ENCODE peak calls at places on chromosomes 13 and 19, in four cellular contexts. One of them, this sample, is unnamed.

GRCh38 chr19:776549-776948 is 20.7 kb upstream of the PTBP1 start:
- DNase-seq in stomach: no peak
- DNase-seq in breast epithelium: no peak
- DNase-seq in transverse colon: no peak
- DNase-seq in this sample: no peak

GRCh38 chr19:17579523-17580244 is 24.2 kb downstream of the COLGALT1 start:
- DNase-seq in stomach: no peak
- DNase-seq in breast epithelium: no peak
- DNase-seq in transverse colon: peak; percentile 78
- DNase-seq in this sample: no peak

GRCh38 chr13:41565221-41565620 is 107.9 kb downstream of the RGCC start:
- DNase-seq in stomach: no peak
- DNase-seq in transverse colon: no peak
- DNase-seq in breast epithelium: no peak
- DNase-seq in this sample: no peak

GRCh38 chr13:26664942-26665341 is 95.6 kb downstream of the GPR12 start:
- DNase-seq in stomach: no peak
- DNase-seq in breast epithelium: no peak
- DNase-seq in transverse colon: no peak
- DNase-seq in this sample: no peak

GRCh38 chr13:102276479-102276878 is 125.4 kb downstream of the FGF14 start:
- DNase-seq in transverse colon: no peak
- DNase-seq in breast epithelium: no peak
- DNase-seq in stomach: no peak
- DNase-seq in this sample: no peak

GRCh38 chr13:61414686-61415664 is 674 bp downstream of the PCDH20 start:
- DNase-seq in stomach: peak; percentile 65
- DNase-seq in transverse colon: peak; percentile 71
- DNase-seq in breast epithelium: peak; percentile 67
- DNase-seq in this sample: no peak

GRCh38 chr13:50527612-50528509 is 315.6 kb downstream of the DLEU7 start:
- DNase-seq in stomach: no peak
- DNase-seq in breast epithelium: no peak
- DNase-seq in transverse colon: no peak
- DNase-seq in this sample: no peak

GRCh38 chr19:18291019-18291524 is 9.7 kb upstream of the JUND start:
- DNase-seq in transverse colon: no peak
- DNase-seq in stomach: no peak
- DNase-seq in breast epithelium: no peak
- DNase-seq in this sample: no peak

GRCh38 chr13:79799466-79799865 is 318.5 kb downstream of the NDFIP2 start:
- DNase-seq in breast epithelium: no peak
- DNase-seq in stomach: no peak
- DNase-seq in transverse colon: no peak
- DNase-seq in this sample: no peak

GRCh38 chr19:508204-509150 is 1.2 kb downstream of the TPGS1 start:
- DNase-seq in transverse colon: no peak
- DNase-seq in breast epithelium: no peak
- DNase-seq in stomach: no peak
- DNase-seq in this sample: no peak

GRCh38 chr13:26971990-26972888 is 199.4 kb downstream of the USP12 start:
- DNase-seq in breast epithelium: no peak
- DNase-seq in transverse colon: peak; percentile 80
- DNase-seq in stomach: peak; percentile 69
- DNase-seq in this sample: no peak

GRCh38 chr13:79455331-79455730 is 25.6 kb upstream of the NDFIP2 start:
- DNase-seq in transverse colon: no peak
- DNase-seq in breast epithelium: no peak
- DNase-seq in stomach: no peak
- DNase-seq in this sample: no peak

GRCh38 chr19:29741226-29741625 is 26.2 kb upstream of the C19orf12 start:
- DNase-seq in transverse colon: no peak
- DNase-seq in breast epithelium: no peak
- DNase-seq in stomach: no peak
- DNase-seq in this sample: no peak
- TF ChIP-seq POLR2AphosphoS5 in transverse colon: no peak
- TF ChIP-seq POLR2AphosphoS5 in breast epithelium: no peak
- TF ChIP-seq POLR2AphosphoS5 in stomach: no peak
- TF ChIP-seq POLR2AphosphoS5 in this sample: no peak

DNA sequence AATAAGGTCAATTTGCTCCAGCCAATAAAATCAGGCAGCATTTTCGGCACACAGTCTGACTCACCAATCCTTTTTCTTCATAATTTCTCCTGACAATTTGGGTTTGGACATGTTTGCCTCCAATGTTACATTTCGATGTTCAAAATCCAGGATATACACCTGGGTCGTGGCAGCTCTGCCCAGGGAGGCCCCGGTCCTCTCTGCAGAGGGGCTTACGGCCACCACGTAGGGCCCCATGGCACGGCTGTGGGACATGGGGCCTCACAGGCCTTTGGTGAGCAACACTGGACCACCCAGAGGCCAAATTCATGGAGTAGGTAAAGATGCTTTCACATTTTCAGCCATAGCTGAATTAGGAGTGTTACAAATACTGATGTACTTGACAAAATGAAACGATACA is 25.4 kb downstream of the IRS2 start:
- DNase-seq in stomach: no peak
- DNase-seq in transverse colon: no peak
- DNase-seq in breast epithelium: no peak
- DNase-seq in this sample: no peak
- H3K4me1 ChIP-seq in stomach: peaks cover 33% of the 10 kb centered on the region
- H3K4me1 ChIP-seq in transverse colon: no peaks in the 10 kb centered on the region
- H3K4me1 ChIP-seq in breast epithelium: no peaks in the 10 kb centered on the region
- H3K4me1 ChIP-seq in this sample: peaks cover 75% of the 10 kb centered on the region

GRCh38 chr19:50978772-50979390 is 4.8 kb downstream of the KLK7 start:
- DNase-seq in breast epithelium: no peak
- DNase-seq in transverse colon: no peak
- DNase-seq in stomach: no peak
- DNase-seq in this sample: no peak

GRCh38 chr19:50977626-50978025 is 6.1 kb downstream of the KLK7 start:
- DNase-seq in transverse colon: no peak
- DNase-seq in breast epithelium: no peak
- DNase-seq in stomach: no peak
- DNase-seq in this sample: no peak

GRCh38 chr19:50972795-50973376 is 3.5 kb upstream of the KLK6 start:
- DNase-seq in transverse colon: no peak
- DNase-seq in breast epithelium: no peak
- DNase-seq in stomach: no peak
- DNase-seq in this sample: no peak

GRCh38 chr19:50974702-50975555 is 5.5 kb upstream of the KLK6 start:
- DNase-seq in breast epithelium: no peak
- DNase-seq in stomach: no peak
- DNase-seq in transverse colon: no peak
- DNase-seq in this sample: no peak

DNA sequence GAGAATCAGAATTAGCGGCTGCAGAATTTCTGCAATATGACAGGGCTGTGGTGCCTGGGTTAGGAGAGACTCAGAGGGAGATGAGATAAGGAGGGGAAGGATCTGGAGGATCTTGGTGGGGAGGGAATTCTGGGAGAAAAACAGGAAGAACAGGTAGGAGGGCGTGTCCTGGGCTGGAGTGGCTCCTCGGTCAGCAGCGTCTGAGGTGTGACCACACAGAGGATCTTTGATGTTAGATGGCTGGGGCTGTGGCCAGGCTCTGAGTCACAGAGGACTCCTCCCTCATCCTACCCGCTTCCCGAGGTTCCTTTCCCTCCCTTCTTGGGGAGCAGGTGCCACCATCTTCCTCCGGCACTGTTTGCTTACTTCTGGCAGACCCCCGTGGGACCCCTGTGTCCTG is 6.4 kb upstream of the KLK6 start:
- DNase-seq in transverse colon: no peak
- DNase-seq in breast epithelium: no peak
- DNase-seq in stomach: no peak
- DNase-seq in this sample: no peak
- TF ChIP-seq POLR2AphosphoS5 in transverse colon: no peak
- TF ChIP-seq POLR2AphosphoS5 in breast epithelium: no peak
- TF ChIP-seq POLR2AphosphoS5 in stomach: no peak
- TF ChIP-seq POLR2AphosphoS5 in this sample: no peak

GRCh38 chr13:97226013-97226412 is 3.9 kb downstream of the MBNL2 start:
- DNase-seq in breast epithelium: no peak
- DNase-seq in stomach: no peak
- DNase-seq in transverse colon: no peak
- DNase-seq in this sample: no peak
- H3K4me1 ChIP-seq in breast epithelium: peaks cover 22% of the 10 kb centered on the region
- H3K4me1 ChIP-seq in stomach: peaks cover 73% of the 10 kb centered on the region
- H3K4me1 ChIP-seq in transverse colon: peaks cover 66% of the 10 kb centered on the region
- H3K4me1 ChIP-seq in this sample: peaks cover 71% of the 10 kb centered on the region

GRCh38 chr19:38905186-38905539 is 5.4 kb downstream of the NFKBIB start:
- DNase-seq in transverse colon: no peak
- DNase-seq in breast epithelium: no peak
- DNase-seq in stomach: no peak
- DNase-seq in this sample: no peak
- TF ChIP-seq POLR2AphosphoS5 in transverse colon: no peak
- TF ChIP-seq POLR2AphosphoS5 in breast epithelium: no peak
- TF ChIP-seq POLR2AphosphoS5 in stomach: no peak
- TF ChIP-seq POLR2AphosphoS5 in this sample: no peak

GRCh38 chr13:112703935-112704633 is 14.2 kb downstream of the ATP11A start:
- DNase-seq in breast epithelium: peak; percentile 27
- DNase-seq in transverse colon: peak; percentile 3
- DNase-seq in stomach: no peak
- DNase-seq in this sample: no peak

GRCh38 chr13:112702983-112703379 is 13.1 kb downstream of the ATP11A start:
- DNase-seq in transverse colon: peak; percentile 3
- DNase-seq in stomach: no peak
- DNase-seq in breast epithelium: no peak
- DNase-seq in this sample: no peak

GRCh38 chr13:112704634-112705145 is 14.9 kb downstream of the ATP11A start:
- DNase-seq in stomach: no peak
- DNase-seq in breast epithelium: no peak
- DNase-seq in transverse colon: peak; percentile 4
- DNase-seq in this sample: no peak

GRCh38 chr13:112702341-112702982 is 12.6 kb downstream of the ATP11A start:
- DNase-seq in stomach: peak; percentile 19
- DNase-seq in transverse colon: peak; percentile 3
- DNase-seq in breast epithelium: peak; percentile 33
- DNase-seq in this sample: no peak

DNA sequence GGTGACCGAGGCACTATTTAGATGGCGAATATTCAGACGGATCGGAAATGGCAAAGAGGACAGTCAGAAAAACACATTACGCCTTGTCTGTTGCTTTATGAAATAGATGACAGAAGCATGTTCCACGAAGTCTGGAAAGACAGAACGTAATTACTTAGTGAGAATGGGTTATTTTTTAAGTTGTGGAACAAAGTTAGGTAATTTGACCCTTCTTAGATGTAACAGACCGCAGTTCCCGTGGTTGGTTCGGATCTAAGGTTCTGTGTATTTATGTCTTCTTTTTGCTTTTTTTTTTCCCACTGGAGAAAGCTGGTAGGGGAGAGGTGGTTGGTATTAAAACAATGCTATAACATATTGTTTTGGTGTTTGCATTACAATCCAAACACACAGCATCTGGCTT is 13.6 kb downstream of the ATP11A start:
- DNase-seq in breast epithelium: no peak
- DNase-seq in stomach: no peak
- DNase-seq in transverse colon: no peak
- DNase-seq in this sample: no peak
- H3K4me1 ChIP-seq in breast epithelium: no peaks in the 10 kb centered on the region
- H3K4me1 ChIP-seq in stomach: peaks cover 31% of the 10 kb centered on the region
- H3K4me1 ChIP-seq in transverse colon: no peaks in the 10 kb centered on the region
- H3K4me1 ChIP-seq in this sample: peaks cover 9% of the 10 kb centered on the region

DNA sequence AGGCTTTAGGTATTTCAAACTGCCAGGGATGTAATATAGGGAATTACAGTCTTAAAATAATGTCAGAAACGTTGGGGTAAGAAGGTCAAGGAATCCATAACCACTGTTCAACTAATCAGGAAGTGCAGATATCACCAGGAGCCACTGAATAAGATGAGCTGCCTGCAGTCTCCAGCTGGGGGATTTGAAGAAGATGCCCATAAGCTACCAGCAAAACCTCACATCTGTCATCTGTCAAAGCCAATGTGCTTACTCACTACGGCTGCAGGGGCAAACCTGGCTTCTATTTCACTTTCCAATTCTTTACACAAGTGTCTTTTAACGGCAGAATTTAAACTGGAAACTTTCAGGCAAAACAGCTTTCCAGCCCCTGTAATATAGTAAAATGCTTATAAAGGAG is 1410.1 kb upstream of the ATXN8OS start:
- DNase-seq in breast epithelium: no peak
- DNase-seq in transverse colon: no peak
- DNase-seq in stomach: no peak
- DNase-seq in this sample: no peak
- TF ChIP-seq POLR2AphosphoS5 in breast epithelium: no peak
- TF ChIP-seq POLR2AphosphoS5 in transverse colon: no peak
- TF ChIP-seq POLR2AphosphoS5 in stomach: no peak
- TF ChIP-seq POLR2AphosphoS5 in this sample: no peak

This sample was measured in vagina.